ENCODE peak calls at places on chromosomes 12 and 14, in four cellular contexts. F is B cell; R is CD8-positive, alpha-beta T cell; A is lower lobe of right lung. S is an unnamed sample.

GRCh38 chr12:852864-853263 is 96.6 kb downstream of the RAD52 start:
- DNase-seq in A (no peak), R (no peak), F (no peak), S (no peak)

GRCh38 chr12:121562484-121562883 is 18.3 kb downstream of the KDM2B start:
- DNase-seq in F (no peak), R (no peak), A (no peak), S (no peak)

GRCh38 chr12:78562358-78563205 is 302.0 kb upstream of the SYT1 start:
- DNase-seq in A (no peak), F (no peak), R (no peak), S (no peak)

GRCh38 chr14:99511421-99512109 is 30.4 kb downstream of the CCNK start:
- DNase-seq in R (no peak), F (no peak), A (no peak), S (no peak)

GRCh38 chr12:31952418-31952817 is 6.8 kb upstream of the RESF1 start:
- DNase-seq in F (no peak), A (no peak), R (no peak), S (no peak)

GRCh38 chr12:50574621-50575348 is 70.0 kb downstream of the DIP2B start:
- DNase-seq in A (no peak), R (no peak), F (no peak), S (no peak)

GRCh38 chr14:103746706-103747105 is 31.1 kb downstream of the ZFYVE21 start:
- DNase-seq in A (no peak), R (no peak), F (no peak), S (no peak)

GRCh38 chr14:76324133-76324532 is 51.8 kb upstream of the ESRRB start:
- DNase-seq in R (no peak), A (no peak), F (no peak), S (no peak)

GRCh38 chr12:67728296-67728666 is 79.7 kb downstream of the DYRK2 start:
- DNase-seq in F (no peak), R (no peak), A (no peak), S (no peak)

GRCh38 chr12:119369907-119370546 is 35.5 kb downstream of the CCDC60 start:
- DNase-seq in R (no peak), A (no peak), F (no peak), S (no peak)

GRCh38 chr12:102910137-102910536 is 6.9 kb downstream of the PAH start:
- DNase-seq in F (no peak), A (no peak), R (no peak), S (no peak)

GRCh38 chr12:23415180-23415579 is 534.3 kb downstream of the SOX5 start:
- DNase-seq in R (no peak), A (no peak), F (no peak), S (no peak)

GRCh38 chr14:74563233-74563585 is 48.8 kb downstream of the LTBP2 start:
- DNase-seq in A (no peak), F (no peak), R (no peak), S (no peak)
- TF ChIP-seq CTCF in A (no peak), F (no peak), R (no peak), S (no peak)

DNA sequence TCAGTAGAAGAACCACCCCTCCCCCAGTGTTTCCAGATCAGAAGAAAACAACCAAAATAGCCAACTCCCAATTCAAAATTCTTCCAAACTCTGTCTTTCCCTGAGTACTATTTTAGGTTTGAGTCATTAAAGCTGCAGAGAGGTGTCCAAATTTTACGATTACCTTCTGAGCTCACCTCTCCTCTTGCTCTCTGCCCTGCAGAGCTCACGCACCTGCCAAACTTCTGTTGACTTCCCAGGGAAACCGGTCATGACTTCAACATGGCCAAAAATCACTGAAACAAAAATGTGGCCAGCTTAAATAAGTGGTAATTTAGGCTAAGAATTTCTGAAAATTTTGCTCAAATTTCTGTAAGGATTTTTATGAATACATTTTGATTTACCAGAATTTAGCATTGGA is 70.9 kb upstream of the OTX2 start:
- DNase-seq in F (no peak), R (no peak), A (no peak), S (no peak)
- TF ChIP-seq CTCF in F (no peak), R (no peak), A (no peak), S (no peak)

GRCh38 chr14:22656945-22657711 is 13.0 kb upstream of the OR6J1 start:
- DNase-seq in R (no peak), A (no peak), F (no peak), S (no peak)

GRCh38 chr14:22658951-22659350 is 14.8 kb upstream of the OR6J1 start:
- DNase-seq in R (no peak), A (no peak), F (no peak), S (no peak)

GRCh38 chr14:22660654-22661053 is 16.5 kb upstream of the OR6J1 start:
- DNase-seq in R (no peak), F (no peak), A (no peak), S (no peak)

GRCh38 chr14:22656226-22656625 is 12.1 kb upstream of the OR6J1 start:
- DNase-seq in A (no peak), F (no peak), R (no peak), S (no peak)

GRCh38 chr14:22657861-22658260 is 13.7 kb upstream of the OR6J1 start:
- DNase-seq in F (no peak), A (no peak), R (no peak), S (no peak)
- TF ChIP-seq CTCF in F (no peak), A (peak), R (no peak), S (no peak)

GRCh38 chr14:71321556-71322315 is 414.5 kb downstream of the PCNX1 start:
- DNase-seq in F (no peak), R (no peak), A (no peak), S (no peak)

GRCh38 chr14:71318097-71318459 is 410.8 kb downstream of the PCNX1 start:
- DNase-seq in R (no peak), F (no peak), A (no peak), S (no peak)

GRCh38 chr14:71320734-71321555 is 413.7 kb downstream of the PCNX1 start:
- DNase-seq in F (peak), R (peak), A (peak), S (peak)

GRCh38 chr14:71319646-71320045 is 412.4 kb downstream of the PCNX1 start:
- DNase-seq in R (no peak), A (no peak), F (no peak), S (no peak)

DNA sequence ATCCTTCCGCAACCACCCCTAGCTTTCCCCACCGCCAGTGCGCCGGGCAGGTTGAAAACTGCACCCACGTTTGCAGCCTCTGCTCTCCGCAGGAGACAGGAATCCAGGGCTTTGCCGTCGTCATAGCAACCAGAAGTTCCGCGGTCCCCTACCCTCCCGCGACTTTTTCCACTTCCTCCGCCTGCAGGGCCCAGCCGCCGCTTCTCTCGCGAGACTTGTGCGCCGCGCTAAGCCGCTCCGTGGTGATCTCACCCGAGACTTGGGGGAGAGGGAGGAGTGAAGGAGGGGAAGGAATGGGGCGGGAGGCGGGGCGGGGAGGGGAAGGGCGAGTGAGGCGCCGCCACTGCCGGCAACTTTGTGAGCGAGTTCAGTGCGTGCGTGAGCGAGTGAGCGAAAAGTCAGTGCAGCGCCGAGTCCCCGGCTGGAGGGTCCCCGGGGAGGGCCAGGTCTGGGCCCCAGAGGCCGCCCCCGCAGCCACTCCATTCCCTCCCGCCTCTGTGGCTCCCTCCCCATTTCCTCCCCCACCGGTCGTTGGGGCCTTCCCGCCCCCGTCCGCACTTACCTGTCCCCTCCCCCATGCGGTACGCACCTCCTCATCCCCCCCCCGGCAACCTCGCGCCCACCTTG is 413.0 kb downstream of the PCNX1 start:
- DNase-seq in R (peak), A (peak), F (peak), S (peak)
- TF ChIP-seq CTCF in R (no peak), A (no peak), F (no peak), S (no peak)

GRCh38 chr12:18320036-18320617 is 58.8 kb downstream of the PIK3C2G start:
- DNase-seq in F (no peak), A (no peak), R (no peak), S (peak)
- TF ChIP-seq CTCF in F (no peak), A (peak), R (no peak), S (peak)

GRCh38 chr12:25435431-25435830 is 117.7 kb downstream of the LMNTD1 start:
- DNase-seq in A (no peak), R (no peak), F (no peak), S (no peak)
- TF ChIP-seq CTCF in A (no peak), R (no peak), F (no peak), S (no peak)

S was measured in endothelial cell.